ENCODE peak calls at places on chromosomes 3 and 15, in nine cellular contexts. H is foreskin fibroblast; X is AG10803; P is GM20000; I is AG04450; Q is CD4-positive, alpha-beta T cell; R is fibroblast of the aortic adventitia; A is GM13977; V is dorsolateral prefrontal cortex. L is an unnamed sample.

GRCh38 chr15:60301024-60301423 is 96.8 kb downstream of the ANXA2 start:
- DNase-seq in H (no peak), X (no peak), P (no peak), I (no peak), Q (no peak), R (no peak), A (no peak), V (no peak), L (no peak)

GRCh38 chr3:14256046-14256445 is 77.4 kb downstream of the LSM3 start:
- DNase-seq in H (no peak), X (no peak), P (no peak), I (no peak), Q (no peak), R (no peak), A (no peak), V (no peak), L (no peak)

GRCh38 chr3:119330181-119330580 is 36.0 kb downstream of the ARHGAP31 start:
- DNase-seq in H (no peak), X (no peak), P (no peak), I (no peak), Q (no peak), R (no peak), A (no peak), V (no peak), L (no peak)

GRCh38 chr15:41983621-41984571 is 11.5 kb upstream of the EHD4 start:
- DNase-seq in H (no peak), X (no peak), P (no peak), I (no peak), Q (no peak), R (no peak), A (no peak), V (no peak), L (no peak)

GRCh38 chr3:33865133-33865532 is 66.7 kb downstream of the PDCD6IP start:
- DNase-seq in H (no peak), X (no peak), P (no peak), I (no peak), Q (no peak), R (no peak), A (no peak), V (no peak), L (no peak)

GRCh38 chr3:94269763-94270162 is 206.9 kb downstream of the NSUN3 start:
- DNase-seq in H (no peak), X (peak; percentile 1), P (no peak), I (no peak), Q (no peak), R (no peak), A (no peak), V (no peak), L (no peak)

GRCh38 chr15:41498657-41499056 is 5.0 kb downstream of the ITPKA start:
- DNase-seq in H (no peak), X (no peak), P (no peak), I (no peak), Q (no peak), R (no peak), A (no peak), V (no peak), L (no peak)

GRCh38 chr3:141798455-141798854 is 35.2 kb downstream of the GRK7 start:
- DNase-seq in H (no peak), X (peak; percentile 42), P (no peak), I (no peak), Q (no peak), R (peak; percentile 38), A (no peak), V (no peak), L (no peak)

GRCh38 chr3:58049143-58049785 is 41.0 kb downstream of the FLNB start:
- DNase-seq in H (peak; percentile 84), X (peak; percentile 88), P (no peak), I (no peak), Q (no peak), R (peak; percentile 84), A (no peak), V (no peak), L (no peak)

GRCh38 chr3:144662729-144663128 is 691.1 kb downstream of the DIPK2A start:
- DNase-seq in H (no peak), X (no peak), P (no peak), I (no peak), Q (no peak), R (no peak), A (no peak), V (no peak), L (no peak)

DNA sequence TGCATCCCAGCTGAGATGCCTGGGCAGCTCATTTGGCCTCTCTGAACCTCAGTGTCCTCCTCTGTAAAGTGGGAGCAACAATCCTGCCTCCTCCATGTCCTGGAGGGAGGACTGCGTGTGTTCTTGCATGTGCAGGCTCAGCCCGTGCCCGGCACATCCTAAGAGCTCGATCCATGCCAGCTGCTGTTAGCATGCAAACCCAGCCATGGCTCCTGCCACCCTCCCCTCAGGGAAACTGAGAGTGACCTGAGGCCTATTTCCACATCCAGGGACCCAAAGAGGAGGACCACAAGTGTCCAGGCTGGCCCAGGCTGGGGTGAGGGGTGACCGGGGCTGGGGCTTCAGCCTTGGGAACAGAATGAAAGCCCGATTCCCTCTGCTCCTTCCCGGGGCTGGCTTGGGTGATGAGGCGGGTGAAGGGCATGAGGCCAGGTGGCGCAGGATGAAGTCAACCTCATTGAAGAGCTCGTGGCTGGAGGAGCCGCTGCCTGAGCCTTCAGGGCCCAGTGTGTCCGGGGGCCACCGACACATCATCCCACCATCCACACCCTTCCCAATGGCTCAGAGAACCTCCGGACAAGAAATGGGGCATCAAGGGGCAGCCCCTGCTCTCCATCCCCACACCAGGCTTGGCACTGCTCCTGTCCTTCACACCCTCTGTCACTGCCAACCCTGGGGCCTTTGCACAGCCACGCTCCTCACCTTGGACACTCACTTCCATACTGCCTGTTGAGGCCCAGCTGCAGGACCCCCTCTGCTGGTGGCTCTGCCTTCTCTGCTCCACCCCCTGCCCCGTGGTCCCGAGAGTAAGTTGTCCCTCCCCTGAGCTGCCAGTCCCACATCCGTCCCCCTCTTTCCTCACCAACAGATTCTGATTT is 42.5 kb downstream of the ADAMTS7 start:
- DNase-seq in H (no peak), X (no peak), P (no peak), I (no peak), Q (no peak), R (no peak), A (no peak), V (no peak), L (no peak)
- TF ChIP-seq CTCF in H (no peak), X (no peak), P (no peak), I (no peak), Q (no peak), R (no peak), A (no peak), V (no peak), L (no peak)

GRCh38 chr3:50339485-50340196 is 995 bp downstream of the RASSF1 start:
- DNase-seq in H (peak; percentile 52), X (peak; percentile 70), P (no peak), I (no peak), Q (no peak), R (peak; percentile 65), A (no peak), V (no peak), L (no peak)

GRCh38 chr3:50340404-50341329 is at the start of gene RASSF1:
- DNase-seq in H (peak; percentile 64), X (peak; percentile 57), P (peak; percentile 79), I (no peak), Q (peak; percentile 35), R (peak; percentile 57), A (peak; percentile 84), V (no peak), L (no peak)

GRCh38 chr3:50336452-50337174 is 4.0 kb downstream of the RASSF1 start:
- DNase-seq in H (no peak), X (peak; percentile 25), P (no peak), I (no peak), Q (no peak), R (peak; percentile 45), A (no peak), V (no peak), L (no peak)

GRCh38 chr3:50337175-50337861 is 3.3 kb downstream of the RASSF1 start:
- DNase-seq in H (peak; percentile 100), X (peak; percentile 99), P (peak; percentile 99), I (peak; percentile 99), Q (peak; percentile 81), R (peak; percentile 99), A (peak; percentile 99), V (peak; percentile 99), L (peak; percentile 100)

DNA sequence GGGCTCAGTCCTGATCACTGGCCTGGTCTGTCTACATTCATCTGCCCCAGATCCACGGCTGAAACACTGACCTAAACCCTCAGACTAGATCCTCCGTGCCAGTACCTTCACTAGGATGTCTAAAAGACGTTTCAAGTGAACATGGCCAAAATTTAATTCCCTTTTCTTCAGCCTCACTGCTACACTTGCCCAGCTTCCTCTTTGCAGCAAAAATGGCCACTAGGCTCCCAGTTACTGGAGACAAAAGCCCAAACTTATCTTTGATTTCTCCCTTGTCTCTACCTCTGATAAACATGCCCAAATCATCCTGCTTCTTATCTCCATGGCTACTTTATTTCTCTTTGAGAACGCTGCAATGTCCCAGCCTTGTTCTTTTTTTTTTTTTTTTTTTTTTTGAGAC is 1.6 kb downstream of the RASSF1 start:
- DNase-seq in H (no peak), X (no peak), P (no peak), I (no peak), Q (no peak), R (no peak), A (no peak), V (no peak), L (no peak)
- TF ChIP-seq CTCF in H (no peak), X (no peak), P (no peak), I (no peak), Q (no peak), R (no peak), A (no peak), V (no peak), L (no peak)

GRCh38 chr3:51637941-51638471 is 33.0 kb upstream of the TEX264 start:
- DNase-seq in H (peak; percentile 42), X (peak; percentile 65), P (peak; percentile 69), I (peak; percentile 39), Q (no peak), R (peak; percentile 59), A (peak; percentile 66), V (no peak), L (peak; percentile 50)

GRCh38 chr3:51637144-51637940 is 33.7 kb upstream of the TEX264 start:
- DNase-seq in H (no peak), X (no peak), P (no peak), I (no peak), Q (no peak), R (no peak), A (no peak), V (no peak), L (no peak)

GRCh38 chr3:51646091-51646490 is 25.0 kb upstream of the TEX264 start:
- DNase-seq in H (no peak), X (no peak), P (no peak), I (no peak), Q (no peak), R (no peak), A (no peak), V (no peak), L (no peak)

GRCh38 chr3:51642462-51642861 is 28.6 kb upstream of the TEX264 start:
- DNase-seq in H (no peak), X (peak; percentile 8), P (no peak), I (no peak), Q (no peak), R (no peak), A (no peak), V (no peak), L (no peak)
- TF ChIP-seq CTCF in H (peak; percentile 26), X (peak; percentile 41), P (no peak), I (peak; percentile 38), Q (peak; percentile 35), R (peak; percentile 26), A (peak; percentile 46), V (peak; percentile 30), L (peak; percentile 29)

DNA sequence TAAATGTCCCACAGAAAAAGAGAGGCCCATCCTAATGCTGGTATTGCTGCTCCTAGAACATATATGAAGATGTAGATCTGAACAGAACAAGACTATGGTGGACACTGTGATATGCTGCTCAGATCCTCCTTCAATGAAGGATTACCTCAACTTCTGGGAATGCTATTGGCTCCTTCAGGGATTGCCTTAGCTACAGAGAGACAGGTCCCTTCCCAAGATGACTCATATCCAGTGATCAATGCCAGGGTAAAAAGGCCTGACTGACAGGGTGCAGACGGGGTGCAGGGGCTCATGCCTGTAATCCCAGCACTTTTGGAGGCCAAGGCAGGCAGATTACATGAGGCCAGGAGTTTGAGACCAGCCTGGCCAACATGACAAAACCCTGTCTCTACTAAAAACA is 20.5 kb upstream of the STAG1 start:
- DNase-seq in H (no peak), X (peak; percentile 45), P (no peak), I (no peak), Q (no peak), R (peak; percentile 53), A (no peak), V (no peak), L (no peak)
- TF ChIP-seq CTCF in H (no peak), X (no peak), P (no peak), I (no peak), Q (no peak), R (no peak), A (no peak), V (no peak), L (no peak)

L was measured in D721Med.